ENCODE peak calls at places on chromosome X, in seven cellular contexts. M is lung, U is foreskin fibroblast, R is PC-3, D is skeletal muscle cell, C is IMR-90, W is tibial artery. J is an unnamed sample.

GRCh38 chrX:137194164-137194563 is 160.4 kb upstream of the GPR101 start:
- DNase-seq in M (no peak), U (no peak), R (peak), D (no peak), C (peak), W (no peak), J (no peak)

GRCh38 chrX:10172867-10173266 is 16.1 kb downstream of the CLCN4 start:
- DNase-seq in M (no peak), U (peak), R (no peak), D (no peak), C (peak), W (no peak), J (no peak)

GRCh38 chrX:120549483-120550452 is 11.0 kb downstream of the CUL4B start:
- DNase-seq in M (no peak), U (peak), R (peak), D (peak), C (peak), W (peak), J (peak)

GRCh38 chrX:6210230-6210629 is 18.4 kb downstream of the NLGN4X start:
- DNase-seq in M (no peak), U (no peak), R (no peak), D (no peak), C (no peak), W (no peak), J (no peak)

GRCh38 chrX:65587616-65588526 is 53.3 kb upstream of the LAS1L start:
- DNase-seq in M (peak), U (peak), R (peak), D (peak), C (peak), W (peak), J (no peak)

GRCh38 chrX:11462136-11462535 is 168.9 kb downstream of the AMELX start:
- DNase-seq in M (no peak), U (peak), R (no peak), D (peak), C (peak), W (no peak), J (no peak)

GRCh38 chrX:132413459-132413858 is 75.4 kb downstream of the MBNL3 start:
- DNase-seq in M (no peak), U (no peak), R (no peak), D (no peak), C (no peak), W (no peak), J (no peak)

GRCh38 chrX:12011075-12011474 is 127.2 kb upstream of the FRMPD4 start:
- DNase-seq in M (no peak), U (peak), R (peak), D (peak), C (peak), W (no peak), J (no peak)

GRCh38 chrX:34918091-34918736 is 24.4 kb upstream of the FAM47B start:
- DNase-seq in M (no peak), U (peak), R (peak), D (no peak), C (peak), W (no peak), J (no peak)

GRCh38 chrX:150569155-150569477 is 695 bp downstream of the MTM1 start:
- DNase-seq in M (no peak), U (no peak), R (peak), D (no peak), C (peak), W (no peak), J (no peak)

GRCh38 chrX:72330131-72330530 is 24.4 kb upstream of the CITED1 start:
- DNase-seq in M (no peak), U (no peak), R (no peak), D (no peak), C (no peak), W (no peak), J (no peak)

GRCh38 chrX:10119399-10119990 is 37.3 kb upstream of the CLCN4 start:
- DNase-seq in M (peak), U (peak), R (peak), D (peak), C (peak), W (no peak), J (peak)

GRCh38 chrX:104165894-104166734 is at the start of gene FAM199X:
- DNase-seq in M (peak), U (peak), R (peak), D (peak), C (peak), W (peak), J (no peak)

GRCh38 chrX:120087289-120088017 is 10.0 kb upstream of the RHOXF2B start:
- DNase-seq in M (peak), U (no peak), R (no peak), D (no peak), C (no peak), W (no peak), J (no peak)

GRCh38 chrX:1223253-1223621 is 10.8 kb upstream of the CRLF2 start:
- DNase-seq in M (no peak), U (no peak), R (no peak), D (no peak), C (no peak), W (no peak), J (no peak)

GRCh38 chrX:154517101-154517781 is 1.2 kb upstream of the FAM3A start:
- DNase-seq in M (no peak), U (no peak), R (no peak), D (no peak), C (no peak), W (no peak), J (no peak)

GRCh38 chrX:3371163-3371562 is 24.7 kb upstream of the MXRA5 start:
- DNase-seq in M (no peak), U (no peak), R (no peak), D (no peak), C (no peak), W (no peak), J (no peak)

GRCh38 chrX:117892469-117892868 is 224.1 kb downstream of the KLHL13 start:
- DNase-seq in M (no peak), U (no peak), R (no peak), D (no peak), C (no peak), W (no peak), J (no peak)

GRCh38 chrX:40172169-40172979 is 74.6 kb upstream of the BCOR start:
- DNase-seq in M (peak), U (no peak), R (peak), D (no peak), C (peak), W (peak), J (no peak)

GRCh38 chrX:40171513-40172168 is 73.9 kb upstream of the BCOR start:
- DNase-seq in M (no peak), U (no peak), R (peak), D (no peak), C (no peak), W (no peak), J (no peak)

GRCh38 chrX:40172980-40173661 is 75.4 kb upstream of the BCOR start:
- DNase-seq in M (no peak), U (no peak), R (no peak), D (no peak), C (no peak), W (no peak), J (no peak)

GRCh38 chrX:40169193-40170086 is 71.7 kb upstream of the BCOR start:
- DNase-seq in M (no peak), U (no peak), R (peak), D (peak), C (peak), W (peak), J (peak)

GRCh38 chrX:40170830-40171512 is 73.2 kb upstream of the BCOR start:
- DNase-seq in M (no peak), U (no peak), R (peak), D (no peak), C (no peak), W (no peak), J (no peak)
- H3K4me3 ChIP-seq in M (no peak), U (peak), R (peak), D (no peak), C (no peak), W (peak), J (peak)

DNA sequence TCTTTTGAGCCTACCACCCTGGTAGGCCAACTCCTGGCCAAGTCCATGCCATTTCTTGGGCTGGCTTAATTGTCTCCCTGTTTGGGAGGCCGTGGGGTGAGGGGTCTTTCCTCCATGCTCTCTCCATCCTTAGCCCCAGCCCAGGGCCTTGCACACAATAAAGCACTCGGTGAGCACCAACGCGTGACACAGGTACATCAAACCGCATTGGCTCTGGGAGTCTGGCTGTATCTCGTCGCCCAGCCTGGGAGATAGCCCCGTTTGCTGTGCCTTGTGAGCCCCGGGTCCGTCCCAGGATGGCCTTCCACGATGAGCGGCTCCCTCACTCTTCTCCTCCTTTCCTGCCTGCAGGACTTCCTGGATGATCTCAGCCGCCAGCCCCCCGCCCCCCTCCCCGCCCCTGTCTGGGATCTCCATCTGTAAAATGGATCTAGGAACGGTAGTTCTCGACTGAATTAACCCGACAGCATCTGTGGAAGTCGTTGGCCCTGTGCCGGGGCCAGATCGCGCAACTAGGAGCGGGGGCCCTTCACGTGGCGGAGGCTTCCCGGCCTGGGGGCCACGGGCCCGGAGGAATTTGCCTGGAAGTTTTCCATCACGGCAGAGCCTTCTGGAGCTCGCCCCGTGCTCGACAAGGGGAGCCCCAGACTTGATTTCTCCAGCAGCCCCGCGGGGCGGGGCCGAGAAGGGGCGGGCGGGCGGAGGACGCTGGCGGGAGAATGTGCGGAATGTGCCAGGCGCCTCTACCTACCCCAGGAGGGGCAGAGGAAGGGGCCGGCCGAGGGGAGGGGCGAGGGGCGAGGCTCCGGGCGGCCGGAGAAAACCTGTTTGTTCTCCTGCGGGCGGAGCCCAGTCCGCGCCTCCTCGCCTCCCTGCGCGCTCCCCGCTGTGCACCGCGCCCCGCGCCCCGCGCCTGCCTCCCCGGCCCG is at the start of gene ZNF185:
- DNase-seq in M (peak), U (peak), R (peak), D (no peak), C (no peak), W (no peak), J (no peak)
- H3K4me3 ChIP-seq in M (no peak), U (peak), R (peak), D (peak), C (peak), W (peak), J (peak)

GRCh38 chrX:145817666-145818521 is at the start of gene SLITRK2:
- DNase-seq in M (no peak), U (no peak), R (no peak), D (no peak), C (no peak), W (no peak), J (no peak)
- H3K4me3 ChIP-seq in M (no peak), U (no peak), R (no peak), D (no peak), C (no peak), W (peak), J (no peak)

GRCh38 chrX:29661290-29661689 is 554.1 kb upstream of the MAGEB2 start:
- DNase-seq in M (no peak), U (peak), R (peak), D (no peak), C (peak), W (no peak), J (no peak)

GRCh38 chrX:29662101-29662500 is 553.3 kb upstream of the MAGEB2 start:
- DNase-seq in M (no peak), U (peak), R (peak), D (peak), C (peak), W (no peak), J (no peak)

GRCh38 chrX:29659911-29660310 is 555.5 kb upstream of the MAGEB2 start:
- DNase-seq in M (no peak), U (no peak), R (no peak), D (no peak), C (no peak), W (no peak), J (no peak)

GRCh38 chrX:29665532-29665931 is 549.8 kb upstream of the MAGEB2 start:
- DNase-seq in M (no peak), U (no peak), R (no peak), D (no peak), C (no peak), W (no peak), J (no peak)

GRCh38 chrX:29662759-29663503 is 552.4 kb upstream of the MAGEB2 start:
- DNase-seq in M (no peak), U (peak), R (peak), D (peak), C (peak), W (no peak), J (peak)
- H3K4me3 ChIP-seq in M (no peak), U (no peak), R (peak), D (no peak), C (no peak), W (no peak), J (no peak)

J was measured in AG04449.